ENCODE peak calls at places on chromosomes 2 and 18, in four cellular contexts. N is GM23338, K is HCT116, V is prostate gland. M is an unnamed sample.

GRCh38 chr2:236549165-236549564 is 20.5 kb upstream of the ACKR3 start:
- DNase-seq in N (peak), K (no peak), V (no peak), M (no peak)

GRCh38 chr2:43611987-43612894 is 16.4 kb upstream of the THADA start:
- DNase-seq in N (peak), K (peak), V (peak), M (peak)

GRCh38 chr2:232417489-232417888 is 10.8 kb downstream of the ALPG start:
- DNase-seq in N (no peak), K (no peak), V (no peak), M (no peak)

GRCh38 chr18:54075681-54076080 is 148.8 kb downstream of the MBD2 start:
- DNase-seq in N (no peak), K (no peak), V (no peak), M (no peak)

GRCh38 chr2:28365158-28365557 is 27.5 kb upstream of the FOSL2 start:
- DNase-seq in N (no peak), K (no peak), V (no peak), M (no peak)

GRCh38 chr2:15159751-15160177 is 401.4 kb downstream of the NBAS start:
- DNase-seq in N (peak), K (peak), V (no peak), M (no peak)

GRCh38 chr2:196592331-196592911 is 47.1 kb upstream of the CCDC150 start:
- DNase-seq in N (peak), K (no peak), V (peak), M (no peak)

GRCh38 chr18:41751161-41751560 is 203.9 kb upstream of the PIK3C3 start:
- DNase-seq in N (no peak), K (no peak), V (no peak), M (no peak)

GRCh38 chr2:62506421-62506750 is 391 bp upstream of the TMEM17 start:
- DNase-seq in N (no peak), K (no peak), V (no peak), M (no peak)

GRCh38 chr2:43021791-43022500 is 204.5 kb downstream of the ZFP36L2 start:
- DNase-seq in N (peak), K (peak), V (no peak), M (peak)

GRCh38 chr18:61893304-61893970 is 630 bp upstream of the RNF152 start:
- DNase-seq in N (peak), K (no peak), V (peak), M (peak)

GRCh38 chr2:237631029-237631785 is 3.8 kb downstream of the LRRFIP1 start:
- DNase-seq in N (no peak), K (no peak), V (no peak), M (no peak)

GRCh38 chr18:74463271-74463670 is 6.2 kb upstream of the DIPK1C start:
- DNase-seq in N (no peak), K (no peak), V (no peak), M (no peak)

GRCh38 chr18:78106946-78107345 is 857.3 kb downstream of the GALR1 start:
- DNase-seq in N (no peak), K (no peak), V (no peak), M (no peak)

GRCh38 chr2:28683100-28683706 is 68.4 kb upstream of the PPP1CB start:
- DNase-seq in N (peak), K (peak), V (peak), M (peak)

GRCh38 chr18:75544496-75544895 is 117.0 kb upstream of the SMIM21 start:
- DNase-seq in N (no peak), K (peak), V (no peak), M (no peak)

GRCh38 chr2:49251766-49252165 is 97.5 kb upstream of the FSHR start:
- DNase-seq in N (no peak), K (no peak), V (no peak), M (no peak)

GRCh38 chr2:98212733-98213132 is 125.8 kb downstream of the VWA3B start:
- DNase-seq in N (no peak), K (no peak), V (no peak), M (no peak)

GRCh38 chr2:68185541-68186164 is 28.0 kb downstream of the PNO1 start:
- DNase-seq in N (peak), K (peak), V (no peak), M (peak)

GRCh38 chr18:54222922-54223567 is 1.4 kb downstream of the MBD2 start:
- DNase-seq in N (no peak), K (peak), V (peak), M (no peak)

GRCh38 chr2:194333091-194333490 is 1323.9 kb upstream of the SLC39A10 start:
- DNase-seq in N (no peak), K (no peak), V (no peak), M (no peak)

GRCh38 chr18:48073231-48073930 is 142.9 kb upstream of the SMAD2 start:
- DNase-seq in N (no peak), K (no peak), V (peak), M (no peak)

GRCh38 chr2:120205901-120206581 is 17.2 kb downstream of the TMEM185B start:
- DNase-seq in N (peak), K (no peak), V (no peak), M (peak)

GRCh38 chr18:48649231-48649630 is 110.4 kb downstream of the CTIF start:
- DNase-seq in N (peak), K (no peak), V (no peak), M (no peak)

GRCh38 chr2:64750001-64750816 is 96.5 kb upstream of the SERTAD2 start:
- DNase-seq in N (peak), K (no peak), V (peak), M (peak)

GRCh38 chr2:32627441-32627900 is 379 bp upstream of the TTC27 start:
- DNase-seq in N (peak), K (no peak), V (peak), M (peak)

GRCh38 chr2:229780856-229781773 is 66.8 kb upstream of the DNER start:
- DNase-seq in N (peak), K (peak), V (no peak), M (no peak)

GRCh38 chr2:199738723-199739412 is 112.1 kb downstream of the FTCDNL1 start:
- DNase-seq in N (no peak), K (no peak), V (peak), M (no peak)

GRCh38 chr2:2714413-2714812 is 383.3 kb upstream of the MYT1L start:
- DNase-seq in N (no peak), K (no peak), V (no peak), M (no peak)

GRCh38 chr2:100744589-100744988 is 75.3 kb upstream of the NPAS2 start:
- DNase-seq in N (no peak), K (no peak), V (no peak), M (no peak)

GRCh38 chr2:128798502-128799283 is 480.0 kb upstream of the HS6ST1 start:
- DNase-seq in N (no peak), K (no peak), V (no peak), M (no peak)

GRCh38 chr2:128801581-128801980 is 482.9 kb upstream of the HS6ST1 start:
- DNase-seq in N (no peak), K (no peak), V (no peak), M (no peak)

GRCh38 chr2:128799284-128799552 is 480.6 kb upstream of the HS6ST1 start:
- DNase-seq in N (no peak), K (no peak), V (no peak), M (no peak)

GRCh38 chr2:128797937-128798336 is 479.3 kb upstream of the HS6ST1 start:
- DNase-seq in N (no peak), K (no peak), V (no peak), M (no peak)

DNA sequence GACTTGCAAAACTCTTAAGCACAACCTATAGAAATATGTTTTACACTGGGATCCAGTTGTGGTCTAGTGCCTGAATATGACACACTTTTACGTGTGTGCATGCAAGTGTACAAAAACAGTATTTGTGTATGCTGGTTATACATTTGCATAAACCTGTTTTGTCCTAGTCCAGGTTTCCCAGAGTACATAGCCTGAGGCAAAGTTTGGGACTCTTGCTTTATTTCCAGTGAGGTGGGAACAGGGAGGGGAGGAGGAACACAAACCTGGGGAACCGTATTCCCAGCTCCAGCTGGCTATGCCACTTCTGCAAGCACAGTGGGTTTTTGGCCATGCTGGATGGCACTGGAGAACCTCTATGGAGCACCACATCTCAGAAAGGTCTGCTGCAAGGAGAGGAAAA is 481.1 kb upstream of the HS6ST1 start:
- DNase-seq in N (no peak), K (no peak), V (no peak), M (no peak)
- TF ChIP-seq POLR2AphosphoS5 in N (no peak), K (no peak), V (no peak), M (no peak)

DNA sequence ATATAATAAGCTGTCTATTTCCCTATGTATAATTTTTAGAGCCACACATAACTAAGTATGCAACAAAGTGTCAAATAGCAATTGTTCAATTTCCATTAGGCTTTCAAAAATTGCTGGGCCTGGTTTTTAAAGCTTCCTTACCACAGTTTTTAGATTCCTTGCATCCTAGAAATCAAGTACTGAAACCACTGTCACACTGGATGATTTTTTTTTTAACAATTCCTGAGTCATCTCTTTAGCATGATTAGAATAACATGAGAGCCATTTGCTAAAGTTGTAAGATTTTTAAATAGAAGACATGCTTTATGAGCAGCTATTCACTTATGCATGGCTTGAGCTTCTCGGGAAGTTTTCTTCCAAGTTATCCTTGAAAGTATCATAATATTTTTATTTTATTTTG is 319.5 kb upstream of the NXPH2 start:
- DNase-seq in N (no peak), K (no peak), V (no peak), M (no peak)
- H3K4me3 ChIP-seq in N (no peak), K (no peak), V (no peak), M (no peak)

GRCh38 chr2:46460241-46460921 is 19.0 kb upstream of the TMEM247 start:
- DNase-seq in N (no peak), K (no peak), V (no peak), M (no peak)

GRCh38 chr2:46461716-46462171 is 17.6 kb upstream of the TMEM247 start:
- DNase-seq in N (no peak), K (no peak), V (no peak), M (no peak)

GRCh38 chr2:46458763-46459505 is 20.4 kb upstream of the TMEM247 start:
- DNase-seq in N (no peak), K (no peak), V (no peak), M (no peak)

GRCh38 chr2:46460991-46461715 is 18.2 kb upstream of the TMEM247 start:
- DNase-seq in N (peak), K (peak), V (peak), M (peak)

GRCh38 chr2:46459694-46460093 is 19.7 kb upstream of the TMEM247 start:
- DNase-seq in N (no peak), K (no peak), V (no peak), M (no peak)
- TF ChIP-seq CTCF in N (no peak), K (no peak), V (no peak), M (no peak)

DNA sequence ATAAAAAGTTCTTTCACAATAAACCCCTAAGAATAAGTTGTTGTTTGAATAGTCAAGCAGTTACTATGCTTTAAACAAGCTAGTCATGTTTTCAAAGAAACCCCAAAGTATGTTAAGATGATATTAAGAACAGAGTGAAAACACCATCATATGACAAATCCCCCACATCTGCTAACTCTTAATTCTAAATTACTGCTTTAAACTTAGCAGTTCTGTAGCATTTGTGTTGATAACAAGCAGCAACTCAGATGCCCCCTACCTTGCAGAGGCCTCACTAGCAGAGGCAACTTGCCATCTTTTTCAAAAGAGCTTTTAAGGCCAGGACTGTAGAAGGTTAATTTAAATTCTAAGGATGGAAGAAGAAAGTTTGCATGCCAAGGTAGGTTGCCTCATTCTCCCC is 376.2 kb downstream of the SETBP1 start:
- DNase-seq in N (peak), K (no peak), V (no peak), M (no peak)
- TF ChIP-seq POLR2AphosphoS5 in N (no peak), K (no peak), V (no peak), M (no peak)

GRCh38 chr2:134586289-134586980 is 132.4 kb downstream of the TMEM163 start:
- DNase-seq in N (no peak), K (no peak), V (no peak), M (no peak)
- H3K4me3 ChIP-seq in N (no peak), K (no peak), V (no peak), M (no peak)

DNA sequence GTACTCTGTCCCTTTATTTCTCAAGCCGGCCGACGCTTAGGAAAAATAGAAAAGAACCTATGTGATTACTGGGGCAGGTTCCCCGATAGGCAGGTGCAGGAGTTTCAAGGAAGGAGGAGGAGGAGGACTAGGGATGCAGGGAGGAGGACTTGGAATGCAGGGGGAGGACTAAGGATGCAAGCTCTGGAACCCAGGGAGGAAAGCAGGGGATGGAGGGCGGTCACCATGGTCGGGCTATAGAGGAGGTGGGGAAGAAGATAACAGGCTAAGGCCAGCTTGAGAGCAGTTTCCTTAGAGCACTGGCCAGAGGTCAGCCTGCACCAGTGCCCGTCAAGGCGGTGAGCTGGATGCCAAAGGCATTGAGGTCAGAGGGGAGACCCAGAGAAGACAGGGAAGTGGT is 18.7 kb upstream of the B3GNT7 start:
- DNase-seq in N (peak), K (no peak), V (no peak), M (no peak)
- TF ChIP-seq CTCF in N (no peak), K (no peak), V (no peak), M (no peak)

GRCh38 chr2:85791704-85792565 is 38.1 kb downstream of the ATOH8 start:
- DNase-seq in N (no peak), K (no peak), V (no peak), M (peak)

GRCh38 chr2:85794038-85794441 is 40.2 kb downstream of the ATOH8 start:
- DNase-seq in N (no peak), K (no peak), V (no peak), M (no peak)

GRCh38 chr2:85793584-85793983 is 39.8 kb downstream of the ATOH8 start:
- DNase-seq in N (no peak), K (no peak), V (no peak), M (no peak)

GRCh38 chr2:85794491-85795121 is 40.8 kb downstream of the ATOH8 start:
- DNase-seq in N (no peak), K (no peak), V (no peak), M (peak)

GRCh38 chr2:85792783-85793441 is 39.1 kb downstream of the ATOH8 start:
- DNase-seq in N (no peak), K (no peak), V (no peak), M (no peak)
- TF ChIP-seq POLR2AphosphoS5 in N (no peak), K (no peak), V (no peak), M (no peak)

GRCh38 chr2:109124982-109125594 is 3.9 kb upstream of the SH3RF3 start:
- DNase-seq in N (peak), K (no peak), V (no peak), M (no peak)

GRCh38 chr2:109117780-109118179 is 11.2 kb upstream of the SH3RF3 start:
- DNase-seq in N (no peak), K (no peak), V (no peak), M (no peak)

GRCh38 chr2:109123586-109124201 is 5.3 kb upstream of the SH3RF3 start:
- DNase-seq in N (no peak), K (no peak), V (no peak), M (no peak)

GRCh38 chr2:109118321-109118720 is 10.7 kb upstream of the SH3RF3 start:
- DNase-seq in N (no peak), K (no peak), V (no peak), M (no peak)

DNA sequence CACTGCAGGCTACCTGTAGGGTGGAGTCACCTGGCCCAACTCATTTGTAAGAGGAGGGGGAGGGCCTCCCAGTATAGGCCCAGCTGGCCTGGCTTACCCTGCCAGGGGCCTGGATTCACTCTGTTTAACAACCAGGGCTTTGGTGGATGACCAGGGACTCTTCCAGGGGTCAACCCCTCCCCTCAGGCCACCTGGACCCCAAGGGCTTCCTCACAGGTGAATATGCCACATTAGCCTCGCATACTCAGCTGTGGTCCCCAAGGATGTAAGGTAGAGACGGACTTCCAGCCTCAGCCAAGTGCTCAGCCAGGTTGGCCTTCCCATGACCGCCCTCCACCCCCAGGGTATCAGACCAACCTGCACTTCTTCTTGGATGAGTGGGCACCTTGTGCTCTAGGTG is 8.8 kb upstream of the SH3RF3 start:
- DNase-seq in N (no peak), K (no peak), V (no peak), M (no peak)
- H3K4me3 ChIP-seq in N (no peak), K (no peak), V (no peak), M (no peak)

M was measured in transverse colon.